ENCODE peak calls at places on chromosomes 7 and 10, in six cellular contexts. L is neuronal stem cell, V is IMR-90, Q is H9, P is H1, T is mesenchymal stem cell. S is an unnamed sample.

GRCh38 chr10:7503190-7503589 is 92.4 kb upstream of the SFMBT2 start:
- DNase-seq in V (no peak), T (no peak), P (no peak), Q (no peak), L (no peak), S (no peak)

GRCh38 chr10:52658112-52658511 is 114.5 kb downstream of the MBL2 start:
- DNase-seq in T (peak; percentile 30), V (no peak), L (no peak), P (no peak), Q (no peak), S (no peak)

GRCh38 chr7:44184221-44184873 is 4.9 kb downstream of the GCK start:
- DNase-seq in V (peak; percentile 89), L (no peak), Q (no peak), P (no peak), T (peak; percentile 89), S (peak; percentile 83)

GRCh38 chr10:86242761-86243160 is 123.8 kb downstream of the GRID1 start:
- DNase-seq in T (no peak), P (no peak), L (no peak), Q (no peak), V (no peak), S (no peak)

GRCh38 chr10:11824825-11825224 is 1.7 kb downstream of the PROSER2 start:
- DNase-seq in Q (no peak), T (no peak), L (no peak), V (no peak), P (no peak), S (no peak)

GRCh38 chr7:134201569-134202261 is 74.6 kb downstream of the LRGUK start:
- DNase-seq in P (no peak), V (no peak), T (no peak), Q (no peak), L (no peak), S (no peak)

GRCh38 chr7:1674161-1675035 is 4.3 kb downstream of the ELFN1 start:
- DNase-seq in L (no peak), T (no peak), Q (no peak), V (no peak), P (peak; percentile 38), S (no peak)

GRCh38 chr10:132309466-132309865 is 1.7 kb upstream of the STK32C start:
- DNase-seq in V (no peak), Q (no peak), P (no peak), L (no peak), T (no peak), S (no peak)

GRCh38 chr7:143131777-143132176 is at the start of gene PIP:
- DNase-seq in V (no peak), Q (no peak), T (no peak), L (no peak), P (no peak), S (no peak)

GRCh38 chr10:126283307-126283706 is 105.0 kb downstream of the ADAM12 start:
- DNase-seq in Q (no peak), T (no peak), P (no peak), V (no peak), L (no peak), S (no peak)

GRCh38 chr10:7354330-7355047 is 56.3 kb downstream of the SFMBT2 start:
- DNase-seq in T (peak; percentile 70), V (peak; percentile 80), Q (no peak), L (no peak), P (no peak), S (peak; percentile 27)

GRCh38 chr10:42954776-42955492 is 121.9 kb upstream of the RET start:
- DNase-seq in P (peak; percentile 22), L (no peak), Q (peak; percentile 17), T (no peak), V (no peak), S (no peak)

GRCh38 chr10:75021851-75022250 is 89.6 kb upstream of the SAMD8 start:
- DNase-seq in L (no peak), Q (no peak), T (no peak), V (no peak), P (no peak), S (no peak)

GRCh38 chr10:104910712-104911111 is 269.6 kb downstream of the SORCS3 start:
- DNase-seq in P (no peak), V (no peak), T (no peak), Q (no peak), L (no peak), S (no peak)

GRCh38 chr10:77716943-77717735 is 79.5 kb upstream of the KCNMA1 start:
- DNase-seq in V (peak; percentile 46), Q (no peak), P (no peak), T (no peak), L (no peak), S (no peak)

GRCh38 chr10:124737221-124737620 is 7.0 kb downstream of the FAM53B start:
- DNase-seq in P (peak; percentile 41), V (no peak), L (no peak), T (no peak), Q (peak; percentile 26), S (no peak)

GRCh38 chr10:48805411-48805810 is 120.7 kb downstream of the WDFY4 start:
- DNase-seq in V (no peak), L (no peak), Q (no peak), P (no peak), T (no peak), S (no peak)

GRCh38 chr10:122147731-122148130 is 123.4 kb upstream of the BTBD16 start:
- DNase-seq in L (no peak), T (no peak), V (no peak), P (no peak), Q (no peak), S (no peak)

GRCh38 chr10:17713133-17713532 is 38.9 kb upstream of the TMEM236 start:
- DNase-seq in L (peak; percentile 24), P (no peak), Q (no peak), V (no peak), T (no peak), S (no peak)

GRCh38 chr10:62491597-62491996 is 117.4 kb downstream of the ZNF365 start:
- DNase-seq in P (no peak), V (no peak), Q (no peak), L (no peak), T (no peak), S (no peak)

GRCh38 chr10:14952851-14953451 is 945 bp downstream of the DCLRE1C start:
- DNase-seq in V (peak; percentile 16), P (no peak), Q (peak; percentile 45), T (no peak), L (peak; percentile 30), S (no peak)

GRCh38 chr10:14781763-14782162 is 7.1 kb upstream of the FAM107B start:
- DNase-seq in P (no peak), Q (no peak), V (no peak), L (no peak), T (no peak), S (no peak)

GRCh38 chr7:86692755-86693154 is 49.0 kb downstream of the GRM3 start:
- DNase-seq in Q (no peak), L (no peak), P (no peak), V (no peak), T (no peak), S (no peak)

GRCh38 chr7:105778956-105779355 is 97.4 kb downstream of the ATXN7L1 start:
- DNase-seq in Q (no peak), T (no peak), P (no peak), V (no peak), L (no peak), S (peak; percentile 57)

GRCh38 chr10:50557130-50557682 is 66.5 kb downstream of the SGMS1 start:
- DNase-seq in V (no peak), T (no peak), L (no peak), Q (no peak), P (no peak), S (no peak)
- H3K4me1 ChIP-seq in V (peaks cover 26% of the 10 kb centered on the region), T (no peaks in the 10 kb centered on the region), L (peaks cover 1% of the 10 kb centered on the region), Q (peaks cover 1% of the 10 kb centered on the region), P (peaks cover under 1% of the 10 kb centered on the region), S (peaks cover 3% of the 10 kb centered on the region)

DNA sequence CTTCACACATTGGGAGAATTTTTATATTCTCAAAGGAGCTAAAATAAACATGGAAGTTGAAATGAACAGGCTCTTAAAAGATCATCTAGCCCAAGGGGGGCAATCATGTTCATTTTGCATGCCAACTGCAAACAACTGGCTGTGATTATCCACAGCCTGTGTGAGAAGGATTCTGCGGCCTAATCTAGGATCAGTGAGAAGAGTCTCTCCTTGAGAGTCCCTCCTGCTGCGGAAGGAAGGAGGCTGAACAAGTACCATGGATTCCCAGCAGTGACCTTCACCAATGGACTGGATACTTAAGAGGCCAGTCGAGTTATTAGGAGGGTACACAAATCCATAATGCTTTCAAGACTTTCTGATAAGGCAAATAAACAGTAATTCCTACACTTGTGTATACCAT is 76.7 kb downstream of the IGF2BP3 start:
- DNase-seq in P (no peak), L (no peak), V (no peak), T (no peak), Q (no peak), S (no peak)
- H3K14ac ChIP-seq in P (no peak overlapping the region), L (no peak overlapping the region), V (no peak overlapping the region), T (no peak overlapping the region), Q (no peak overlapping the region), S (no peak overlapping the region)

DNA sequence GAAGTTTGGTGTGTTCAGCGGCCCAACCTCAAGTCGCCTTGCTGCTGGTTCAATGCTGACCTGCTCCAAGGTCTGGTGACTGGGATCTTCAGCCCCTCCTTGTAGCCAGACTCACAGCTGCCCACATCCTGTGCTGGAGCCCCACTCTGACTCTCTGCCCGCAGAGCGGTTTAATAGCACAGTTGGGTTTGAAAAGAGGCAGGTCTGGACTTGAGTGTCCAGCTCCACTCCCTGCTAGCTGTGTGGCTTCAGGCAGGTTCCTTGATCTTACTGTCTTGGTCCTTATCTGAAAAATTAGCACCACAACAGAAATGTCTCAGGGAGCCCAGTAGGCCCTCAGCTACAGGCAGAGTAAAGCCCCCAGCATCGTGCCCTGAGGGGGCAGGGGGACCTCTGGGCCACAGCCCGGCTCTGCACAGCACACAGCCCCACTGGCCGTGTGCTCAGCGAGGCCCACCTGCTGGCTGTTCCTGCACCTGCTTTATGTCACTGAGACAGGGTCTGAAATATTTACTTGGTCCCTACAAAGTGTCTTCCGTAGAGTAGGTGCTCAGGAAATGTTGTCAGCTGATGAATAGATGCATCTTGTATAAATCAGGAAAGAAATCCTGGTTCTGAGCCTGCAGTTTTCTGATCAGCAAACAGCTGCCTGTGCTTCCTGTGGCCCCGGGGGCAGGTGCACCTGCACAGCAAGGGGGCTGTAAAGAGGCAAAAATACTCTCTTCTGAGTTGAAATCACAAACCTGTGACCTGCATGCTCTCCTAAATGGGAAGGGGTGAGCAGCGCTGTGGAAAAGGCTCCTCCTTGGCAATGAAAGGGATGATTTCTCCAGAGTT is 155.5 kb downstream of the SVIL start:
- DNase-seq in Q (no peak), L (no peak), V (peak; percentile 10), T (peak; percentile 21), P (no peak), S (no peak)
- H3K27ac ChIP-seq in Q (no peak overlapping the region), L (no peak overlapping the region), V (no peak overlapping the region), T (peak overlapping the region; percentile 92), P (no peak overlapping the region), S (peak overlapping the region; percentile 52)

GRCh38 chr7:16067695-16068094 is 353.6 kb downstream of the CRPPA start:
- DNase-seq in V (no peak), P (no peak), T (no peak), L (no peak), Q (no peak), S (no peak)

GRCh38 chr7:16071246-16071857 is 350.0 kb downstream of the CRPPA start:
- DNase-seq in P (no peak), L (peak; percentile 47), V (peak; percentile 67), T (peak; percentile 68), Q (no peak), S (peak; percentile 83)

GRCh38 chr7:16066805-16067459 is 354.4 kb downstream of the CRPPA start:
- DNase-seq in V (no peak), P (no peak), T (peak; percentile 21), Q (no peak), L (no peak), S (no peak)

DNA sequence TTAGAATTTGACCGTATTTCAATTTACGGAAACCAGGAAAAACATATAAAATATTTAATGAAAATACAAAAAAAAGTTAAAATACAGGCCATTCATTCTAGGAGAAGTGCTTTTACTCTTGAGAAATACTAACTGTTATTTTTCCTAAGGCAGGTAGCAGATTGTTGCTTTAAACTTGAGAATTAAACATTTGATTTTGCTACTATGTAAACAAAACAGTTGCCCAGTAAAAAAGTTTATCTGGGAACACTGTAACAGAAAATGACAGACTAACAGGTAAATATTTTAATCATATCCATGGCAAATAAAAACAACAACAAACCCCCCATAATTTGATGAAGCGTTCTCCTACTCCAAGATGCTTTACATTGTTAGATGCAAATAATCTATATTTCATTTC is 350.5 kb downstream of the CRPPA start:
- DNase-seq in T (no peak), L (no peak), Q (no peak), P (no peak), V (no peak), S (no peak)
- H3K4me1 ChIP-seq in T (no peaks in the 10 kb centered on the region), L (peaks cover 3% of the 10 kb centered on the region), Q (no peaks in the 10 kb centered on the region), P (no peaks in the 10 kb centered on the region), V (peaks cover 4% of the 10 kb centered on the region), S (no peaks in the 10 kb centered on the region)